ENCODE peak calls at places on chromosome 11, in nine cellular contexts. One of them, this sample, is unnamed. For H3K4me1 and H3K9me3, the result is how much of the 10 kb centered on the place peaks cover.

GRCh38 chr11:31865606-31866300 is 54.6 kb upstream of the PAX6 start:
- DNase-seq in uterus: no peak
- DNase-seq in mammary epithelial cell: peak
- DNase-seq in H1: peak
- DNase-seq in pancreas: no peak
- DNase-seq in stomach: no peak
- DNase-seq in MM.1S: no peak
- DNase-seq in BE2C: no peak
- DNase-seq in small intestine: no peak
- DNase-seq in this sample: no peak

GRCh38 chr11:105862736-105863367 is 159.2 kb downstream of the MSANTD4 start:
- DNase-seq in uterus: no peak
- DNase-seq in mammary epithelial cell: peak
- DNase-seq in H1: no peak
- DNase-seq in pancreas: no peak
- DNase-seq in stomach: no peak
- DNase-seq in MM.1S: peak
- DNase-seq in BE2C: no peak
- DNase-seq in small intestine: peak
- DNase-seq in this sample: no peak

GRCh38 chr11:5245155-5245554 is 4.5 kb downstream of the HBG1 start:
- DNase-seq in uterus: no peak
- DNase-seq in mammary epithelial cell: no peak
- DNase-seq in H1: no peak
- DNase-seq in pancreas: no peak
- DNase-seq in stomach: no peak
- DNase-seq in MM.1S: no peak
- DNase-seq in BE2C: no peak
- DNase-seq in small intestine: no peak
- DNase-seq in this sample: no peak

GRCh38 chr11:31060880-31061279 is 308.7 kb downstream of the DCDC1 start:
- DNase-seq in uterus: no peak
- DNase-seq in mammary epithelial cell: no peak
- DNase-seq in H1: no peak
- DNase-seq in pancreas: no peak
- DNase-seq in stomach: no peak
- DNase-seq in MM.1S: no peak
- DNase-seq in BE2C: no peak
- DNase-seq in small intestine: no peak
- DNase-seq in this sample: no peak

GRCh38 chr11:695606-696381 is at the start of gene TMEM80:
- DNase-seq in uterus: peak
- DNase-seq in mammary epithelial cell: peak
- DNase-seq in H1: peak
- DNase-seq in pancreas: peak
- DNase-seq in stomach: peak
- DNase-seq in MM.1S: peak
- DNase-seq in BE2C: peak
- DNase-seq in small intestine: peak
- DNase-seq in this sample: peak

GRCh38 chr11:47538741-47539575 is 14.0 kb downstream of the CELF1 start:
- DNase-seq in uterus: no peak
- DNase-seq in mammary epithelial cell: no peak
- DNase-seq in H1: no peak
- DNase-seq in pancreas: no peak
- DNase-seq in stomach: no peak
- DNase-seq in MM.1S: no peak
- DNase-seq in BE2C: no peak
- DNase-seq in small intestine: no peak
- DNase-seq in this sample: no peak

GRCh38 chr11:102230911-102231310 is 86.4 kb upstream of the BIRC3 start:
- DNase-seq in uterus: no peak
- DNase-seq in mammary epithelial cell: no peak
- DNase-seq in H1: no peak
- DNase-seq in pancreas: no peak
- DNase-seq in stomach: no peak
- DNase-seq in MM.1S: no peak
- DNase-seq in BE2C: no peak
- DNase-seq in small intestine: no peak
- DNase-seq in this sample: no peak

GRCh38 chr11:7648264-7648663 is 25.0 kb downstream of the CYB5R2 start:
- DNase-seq in uterus: no peak
- DNase-seq in mammary epithelial cell: no peak
- DNase-seq in H1: no peak
- DNase-seq in pancreas: no peak
- DNase-seq in stomach: no peak
- DNase-seq in MM.1S: no peak
- DNase-seq in BE2C: no peak
- DNase-seq in small intestine: peak
- DNase-seq in this sample: no peak

GRCh38 chr11:64081663-64082442 is 46.1 kb downstream of the FLRT1 start:
- DNase-seq in uterus: no peak
- DNase-seq in mammary epithelial cell: no peak
- DNase-seq in H1: no peak
- DNase-seq in pancreas: peak
- DNase-seq in stomach: peak
- DNase-seq in MM.1S: no peak
- DNase-seq in BE2C: no peak
- DNase-seq in small intestine: no peak
- DNase-seq in this sample: no peak

GRCh38 chr11:14672635-14673034 is 29.0 kb downstream of the PDE3B start:
- DNase-seq in uterus: no peak
- DNase-seq in mammary epithelial cell: peak
- DNase-seq in H1: no peak
- DNase-seq in pancreas: no peak
- DNase-seq in stomach: no peak
- DNase-seq in MM.1S: no peak
- DNase-seq in BE2C: no peak
- DNase-seq in small intestine: no peak
- DNase-seq in this sample: no peak

GRCh38 chr11:6979365-6979764 is 40.8 kb downstream of the ZNF214 start:
- DNase-seq in uterus: no peak
- DNase-seq in mammary epithelial cell: no peak
- DNase-seq in H1: no peak
- DNase-seq in pancreas: no peak
- DNase-seq in stomach: no peak
- DNase-seq in MM.1S: no peak
- DNase-seq in BE2C: no peak
- DNase-seq in small intestine: no peak
- DNase-seq in this sample: no peak

GRCh38 chr11:80432051-80432450 is 991.2 kb upstream of the TENM4 start:
- DNase-seq in uterus: no peak
- DNase-seq in mammary epithelial cell: no peak
- DNase-seq in H1: no peak
- DNase-seq in pancreas: no peak
- DNase-seq in stomach: no peak
- DNase-seq in MM.1S: no peak
- DNase-seq in BE2C: no peak
- DNase-seq in small intestine: no peak
- DNase-seq in this sample: no peak

GRCh38 chr11:127528297-127528696 is 527.7 kb upstream of the KIRREL3 start:
- DNase-seq in uterus: no peak
- DNase-seq in mammary epithelial cell: no peak
- DNase-seq in H1: no peak
- DNase-seq in pancreas: no peak
- DNase-seq in stomach: no peak
- DNase-seq in MM.1S: no peak
- DNase-seq in BE2C: no peak
- DNase-seq in small intestine: no peak
- DNase-seq in this sample: no peak

GRCh38 chr11:123470862-123471261 is 40.8 kb downstream of the GRAMD1B start:
- DNase-seq in uterus: no peak
- DNase-seq in mammary epithelial cell: no peak
- DNase-seq in H1: no peak
- DNase-seq in pancreas: no peak
- DNase-seq in stomach: no peak
- DNase-seq in MM.1S: no peak
- DNase-seq in BE2C: no peak
- DNase-seq in small intestine: no peak
- DNase-seq in this sample: no peak

GRCh38 chr11:58075781-58076180 is 45.0 kb downstream of the OR6Q1 start:
- DNase-seq in uterus: no peak
- DNase-seq in mammary epithelial cell: peak
- DNase-seq in H1: no peak
- DNase-seq in pancreas: no peak
- DNase-seq in stomach: no peak
- DNase-seq in MM.1S: no peak
- DNase-seq in BE2C: no peak
- DNase-seq in small intestine: peak
- DNase-seq in this sample: no peak

GRCh38 chr11:112880454-112880853 is 80.8 kb upstream of the NCAM1 start:
- DNase-seq in uterus: no peak
- DNase-seq in mammary epithelial cell: no peak
- DNase-seq in H1: no peak
- DNase-seq in pancreas: no peak
- DNase-seq in stomach: no peak
- DNase-seq in MM.1S: no peak
- DNase-seq in BE2C: no peak
- DNase-seq in small intestine: peak
- DNase-seq in this sample: no peak

GRCh38 chr11:57240757-57241156 is 3.7 kb upstream of the APLNR start:
- DNase-seq in uterus: no peak
- DNase-seq in mammary epithelial cell: no peak
- DNase-seq in H1: no peak
- DNase-seq in pancreas: no peak
- DNase-seq in stomach: no peak
- DNase-seq in MM.1S: no peak
- DNase-seq in BE2C: peak
- DNase-seq in small intestine: no peak
- DNase-seq in this sample: no peak

GRCh38 chr11:130181295-130182272 is 22.0 kb downstream of the ST14 start:
- DNase-seq in uterus: no peak
- DNase-seq in mammary epithelial cell: peak
- DNase-seq in H1: no peak
- DNase-seq in pancreas: peak
- DNase-seq in stomach: peak
- DNase-seq in MM.1S: peak
- DNase-seq in BE2C: no peak
- DNase-seq in small intestine: peak
- DNase-seq in this sample: no peak

GRCh38 chr11:118618991-118619375 is 11.6 kb downstream of the PHLDB1 start:
- DNase-seq in uterus: peak
- DNase-seq in mammary epithelial cell: peak
- DNase-seq in H1: no peak
- DNase-seq in pancreas: peak
- DNase-seq in stomach: no peak
- DNase-seq in MM.1S: no peak
- DNase-seq in BE2C: no peak
- DNase-seq in small intestine: no peak
- DNase-seq in this sample: no peak

GRCh38 chr11:60974726-60975125 is 3.2 kb downstream of the CD6 start:
- DNase-seq in uterus: no peak
- DNase-seq in mammary epithelial cell: no peak
- DNase-seq in H1: no peak
- DNase-seq in pancreas: no peak
- DNase-seq in stomach: no peak
- DNase-seq in MM.1S: no peak
- DNase-seq in BE2C: no peak
- DNase-seq in small intestine: no peak
- DNase-seq in this sample: no peak

GRCh38 chr11:128896356-128896755 is 5.2 kb downstream of the KCNJ5 start:
- DNase-seq in uterus: no peak
- DNase-seq in mammary epithelial cell: no peak
- DNase-seq in H1: no peak
- DNase-seq in pancreas: no peak
- DNase-seq in stomach: no peak
- DNase-seq in MM.1S: no peak
- DNase-seq in BE2C: no peak
- DNase-seq in small intestine: no peak
- DNase-seq in this sample: no peak

GRCh38 chr11:3146612-3147256 is 18.4 kb downstream of the OSBPL5 start:
- DNase-seq in uterus: no peak
- DNase-seq in mammary epithelial cell: no peak
- DNase-seq in H1: no peak
- DNase-seq in pancreas: no peak
- DNase-seq in stomach: no peak
- DNase-seq in MM.1S: no peak
- DNase-seq in BE2C: no peak
- DNase-seq in small intestine: no peak
- DNase-seq in this sample: no peak

GRCh38 chr11:69459848-69460539 is 21.5 kb upstream of the LINC01488 start:
- DNase-seq in uterus: no peak
- DNase-seq in mammary epithelial cell: no peak
- DNase-seq in H1: no peak
- DNase-seq in pancreas: no peak
- DNase-seq in stomach: no peak
- DNase-seq in MM.1S: no peak
- DNase-seq in BE2C: no peak
- DNase-seq in small intestine: peak
- DNase-seq in this sample: no peak

GRCh38 chr11:72844356-72844755 is 30.1 kb downstream of the ATG16L2 start:
- DNase-seq in uterus: no peak
- DNase-seq in mammary epithelial cell: no peak
- DNase-seq in H1: no peak
- DNase-seq in pancreas: no peak
- DNase-seq in stomach: no peak
- DNase-seq in MM.1S: no peak
- DNase-seq in BE2C: no peak
- DNase-seq in small intestine: no peak
- DNase-seq in this sample: no peak
- H3K4me1 ChIP-seq in uterus: under half
- H3K4me1 ChIP-seq in mammary epithelial cell: under half
- H3K4me1 ChIP-seq in H1: under half
- H3K4me1 ChIP-seq in pancreas: under half
- H3K4me1 ChIP-seq in stomach: under half
- H3K4me1 ChIP-seq in MM.1S: under half
- H3K4me1 ChIP-seq in BE2C: under half
- H3K4me1 ChIP-seq in small intestine: under half
- H3K4me1 ChIP-seq in this sample: under half

GRCh38 chr11:133508448-133508847 is 23.9 kb downstream of the OPCML start:
- DNase-seq in uterus: no peak
- DNase-seq in mammary epithelial cell: no peak
- DNase-seq in H1: peak
- DNase-seq in pancreas: no peak
- DNase-seq in stomach: no peak
- DNase-seq in MM.1S: no peak
- DNase-seq in BE2C: no peak
- DNase-seq in small intestine: no peak
- DNase-seq in this sample: no peak
- H3K9me3 ChIP-seq in uterus: under half
- H3K9me3 ChIP-seq in mammary epithelial cell: under half
- H3K9me3 ChIP-seq in H1: under half
- H3K9me3 ChIP-seq in pancreas: under half
- H3K9me3 ChIP-seq in stomach: under half
- H3K9me3 ChIP-seq in MM.1S: under half
- H3K9me3 ChIP-seq in BE2C: under half
- H3K9me3 ChIP-seq in small intestine: under half
- H3K9me3 ChIP-seq in this sample: under half

GRCh38 chr11:35458846-35459245 is 39.5 kb upstream of the SLC1A2 start:
- DNase-seq in uterus: no peak
- DNase-seq in mammary epithelial cell: no peak
- DNase-seq in H1: no peak
- DNase-seq in pancreas: no peak
- DNase-seq in stomach: no peak
- DNase-seq in MM.1S: no peak
- DNase-seq in BE2C: no peak
- DNase-seq in small intestine: no peak
- DNase-seq in this sample: no peak
- H3K4me1 ChIP-seq in uterus: under half
- H3K4me1 ChIP-seq in mammary epithelial cell: under half
- H3K4me1 ChIP-seq in H1: under half
- H3K4me1 ChIP-seq in pancreas: under half
- H3K4me1 ChIP-seq in stomach: under half
- H3K4me1 ChIP-seq in MM.1S: under half
- H3K4me1 ChIP-seq in BE2C: under half
- H3K4me1 ChIP-seq in small intestine: under half
- H3K4me1 ChIP-seq in this sample: under half

GRCh38 chr11:25925359-25925758 is 406.6 kb upstream of the ANO3 start:
- DNase-seq in uterus: no peak
- DNase-seq in mammary epithelial cell: no peak
- DNase-seq in H1: no peak
- DNase-seq in pancreas: no peak
- DNase-seq in stomach: no peak
- DNase-seq in MM.1S: no peak
- DNase-seq in BE2C: no peak
- DNase-seq in small intestine: peak
- DNase-seq in this sample: no peak
- H3K9me3 ChIP-seq in uterus: under half
- H3K9me3 ChIP-seq in mammary epithelial cell: under half
- H3K9me3 ChIP-seq in H1: under half
- H3K9me3 ChIP-seq in pancreas: under half
- H3K9me3 ChIP-seq in stomach: under half
- H3K9me3 ChIP-seq in MM.1S: under half
- H3K9me3 ChIP-seq in BE2C: under half
- H3K9me3 ChIP-seq in small intestine: under half
- H3K9me3 ChIP-seq in this sample: under half

This sample was measured in naive thymus-derived CD4-positive, alpha-beta T cell.